ENCODE peak calls at places on chromosomes 6 and 20, in nine cellular contexts. One of them, this sample, is unnamed.
A peak's percentile ranks its signal among the peaks of the same experiment; 100 is the strongest.

GRCh38 chr20:11447371-11448100 is 470.2 kb upstream of the BTBD3 start:
- DNase-seq in tibial artery: no peak
- DNase-seq in pancreas: no peak
- DNase-seq in endodermal cell: peak; percentile 56
- DNase-seq in lung: no peak
- DNase-seq in HAP-1: no peak
- DNase-seq in aorta: no peak
- DNase-seq in Panc1: no peak
- DNase-seq in NT2/D1: no peak
- DNase-seq in this sample: no peak

GRCh38 chr20:7285918-7286556 is 518.6 kb downstream of the BMP2 start:
- DNase-seq in tibial artery: peak; percentile 75
- DNase-seq in pancreas: peak; percentile 51
- DNase-seq in endodermal cell: peak; percentile 89
- DNase-seq in lung: peak; percentile 75
- DNase-seq in HAP-1: peak; percentile 66
- DNase-seq in aorta: peak; percentile 80
- DNase-seq in Panc1: peak; percentile 76
- DNase-seq in NT2/D1: peak; percentile 79
- DNase-seq in this sample: peak; percentile 88

GRCh38 chr6:35786810-35787209 is 6.0 kb downstream of the CLPSL1 start:
- DNase-seq in tibial artery: no peak
- DNase-seq in pancreas: peak; percentile 43
- DNase-seq in endodermal cell: no peak
- DNase-seq in lung: no peak
- DNase-seq in HAP-1: no peak
- DNase-seq in aorta: peak; percentile 80
- DNase-seq in Panc1: no peak
- DNase-seq in NT2/D1: no peak
- DNase-seq in this sample: no peak

GRCh38 chr6:92231220-92231701 is 1188.1 kb downstream of the EPHA7 start:
- DNase-seq in tibial artery: no peak
- DNase-seq in pancreas: no peak
- DNase-seq in endodermal cell: no peak
- DNase-seq in lung: no peak
- DNase-seq in HAP-1: peak; percentile 61
- DNase-seq in aorta: no peak
- DNase-seq in Panc1: no peak
- DNase-seq in NT2/D1: no peak
- DNase-seq in this sample: no peak

GRCh38 chr6:38495922-38496635 is 143.7 kb downstream of the BTBD9 start:
- DNase-seq in tibial artery: no peak
- DNase-seq in pancreas: no peak
- DNase-seq in endodermal cell: no peak
- DNase-seq in lung: no peak
- DNase-seq in HAP-1: no peak
- DNase-seq in aorta: no peak
- DNase-seq in Panc1: no peak
- DNase-seq in NT2/D1: no peak
- DNase-seq in this sample: peak; percentile 51

GRCh38 chr20:46959081-46959692 is 64.5 kb downstream of the EYA2 start:
- DNase-seq in tibial artery: no peak
- DNase-seq in pancreas: no peak
- DNase-seq in endodermal cell: no peak
- DNase-seq in lung: no peak
- DNase-seq in HAP-1: no peak
- DNase-seq in aorta: no peak
- DNase-seq in Panc1: peak; percentile 96
- DNase-seq in NT2/D1: no peak
- DNase-seq in this sample: no peak

GRCh38 chr6:33201935-33202334 is 1.3 kb downstream of the SLC39A7 start:
- DNase-seq in tibial artery: no peak
- DNase-seq in pancreas: no peak
- DNase-seq in endodermal cell: no peak
- DNase-seq in lung: no peak
- DNase-seq in HAP-1: no peak
- DNase-seq in aorta: no peak
- DNase-seq in Panc1: no peak
- DNase-seq in NT2/D1: no peak
- DNase-seq in this sample: no peak

GRCh38 chr6:39347201-39347600 is 24.7 kb upstream of the KCNK16 start:
- DNase-seq in tibial artery: no peak
- DNase-seq in pancreas: no peak
- DNase-seq in endodermal cell: no peak
- DNase-seq in lung: no peak
- DNase-seq in HAP-1: no peak
- DNase-seq in aorta: no peak
- DNase-seq in Panc1: no peak
- DNase-seq in NT2/D1: no peak
- DNase-seq in this sample: peak; percentile 83

GRCh38 chr20:48702388-48703041 is 125.3 kb downstream of the PREX1 start:
- DNase-seq in tibial artery: no peak
- DNase-seq in pancreas: no peak
- DNase-seq in endodermal cell: no peak
- DNase-seq in lung: no peak
- DNase-seq in HAP-1: no peak
- DNase-seq in aorta: peak; percentile 49
- DNase-seq in Panc1: no peak
- DNase-seq in NT2/D1: no peak
- DNase-seq in this sample: no peak

GRCh38 chr6:166474721-166475565 is 92.2 kb upstream of the MPC1 start:
- DNase-seq in tibial artery: no peak
- DNase-seq in pancreas: no peak
- DNase-seq in endodermal cell: no peak
- DNase-seq in lung: no peak
- DNase-seq in HAP-1: no peak
- DNase-seq in aorta: no peak
- DNase-seq in Panc1: no peak
- DNase-seq in NT2/D1: no peak
- DNase-seq in this sample: no peak

GRCh38 chr20:50467618-50468373 is 42.4 kb upstream of the PTPN1 start:
- DNase-seq in tibial artery: no peak
- DNase-seq in pancreas: no peak
- DNase-seq in endodermal cell: peak; percentile 82
- DNase-seq in lung: peak; percentile 65
- DNase-seq in HAP-1: no peak
- DNase-seq in aorta: no peak
- DNase-seq in Panc1: no peak
- DNase-seq in NT2/D1: peak; percentile 42
- DNase-seq in this sample: peak; percentile 19

GRCh38 chr20:15162061-15162740 is 824.8 kb upstream of the FLRT3 start:
- DNase-seq in tibial artery: no peak
- DNase-seq in pancreas: no peak
- DNase-seq in endodermal cell: no peak
- DNase-seq in lung: no peak
- DNase-seq in HAP-1: no peak
- DNase-seq in aorta: no peak
- DNase-seq in Panc1: no peak
- DNase-seq in NT2/D1: no peak
- DNase-seq in this sample: no peak

GRCh38 chr6:36803908-36804307 is 35.3 kb downstream of the CPNE5 start:
- DNase-seq in tibial artery: no peak
- DNase-seq in pancreas: no peak
- DNase-seq in endodermal cell: no peak
- DNase-seq in lung: no peak
- DNase-seq in HAP-1: no peak
- DNase-seq in aorta: no peak
- DNase-seq in Panc1: no peak
- DNase-seq in NT2/D1: no peak
- DNase-seq in this sample: no peak

GRCh38 chr20:62814709-62815065 is 2.2 kb upstream of the COL9A3 start:
- DNase-seq in tibial artery: no peak
- DNase-seq in pancreas: no peak
- DNase-seq in endodermal cell: no peak
- DNase-seq in lung: no peak
- DNase-seq in HAP-1: no peak
- DNase-seq in aorta: no peak
- DNase-seq in Panc1: no peak
- DNase-seq in NT2/D1: no peak
- DNase-seq in this sample: no peak

GRCh38 chr20:62812907-62813200 is 4.0 kb upstream of the COL9A3 start:
- DNase-seq in tibial artery: no peak
- DNase-seq in pancreas: no peak
- DNase-seq in endodermal cell: no peak
- DNase-seq in lung: no peak
- DNase-seq in HAP-1: no peak
- DNase-seq in aorta: no peak
- DNase-seq in Panc1: no peak
- DNase-seq in NT2/D1: no peak
- DNase-seq in this sample: no peak

GRCh38 chr20:62812181-62812906 is 4.5 kb upstream of the COL9A3 start:
- DNase-seq in tibial artery: no peak
- DNase-seq in pancreas: no peak
- DNase-seq in endodermal cell: no peak
- DNase-seq in lung: no peak
- DNase-seq in HAP-1: no peak
- DNase-seq in aorta: no peak
- DNase-seq in Panc1: no peak
- DNase-seq in NT2/D1: no peak
- DNase-seq in this sample: no peak

GRCh38 chr20:62814060-62814708 is 2.7 kb upstream of the COL9A3 start:
- DNase-seq in tibial artery: no peak
- DNase-seq in pancreas: no peak
- DNase-seq in endodermal cell: no peak
- DNase-seq in lung: no peak
- DNase-seq in HAP-1: no peak
- DNase-seq in aorta: no peak
- DNase-seq in Panc1: no peak
- DNase-seq in NT2/D1: no peak
- DNase-seq in this sample: no peak

GRCh38 chr20:62813588-62813987 is 3.3 kb upstream of the COL9A3 start:
- DNase-seq in tibial artery: no peak
- DNase-seq in pancreas: no peak
- DNase-seq in endodermal cell: no peak
- DNase-seq in lung: no peak
- DNase-seq in HAP-1: no peak
- DNase-seq in aorta: no peak
- DNase-seq in Panc1: no peak
- DNase-seq in NT2/D1: no peak
- DNase-seq in this sample: no peak
- H3K4me1 ChIP-seq in tibial artery: peaks cover 41% of the 10 kb centered on the region
- H3K4me1 ChIP-seq in pancreas: no peaks in the 10 kb centered on the region
- H3K4me1 ChIP-seq in endodermal cell: no peaks in the 10 kb centered on the region
- H3K4me1 ChIP-seq in lung: peaks cover 8% of the 10 kb centered on the region
- H3K4me1 ChIP-seq in HAP-1: peaks cover 3% of the 10 kb centered on the region
- H3K4me1 ChIP-seq in aorta: no peaks in the 10 kb centered on the region
- H3K4me1 ChIP-seq in Panc1: peaks cover 44% of the 10 kb centered on the region
- H3K4me1 ChIP-seq in NT2/D1: peaks cover 21% of the 10 kb centered on the region
- H3K4me1 ChIP-seq in this sample: peaks cover 36% of the 10 kb centered on the region

DNA sequence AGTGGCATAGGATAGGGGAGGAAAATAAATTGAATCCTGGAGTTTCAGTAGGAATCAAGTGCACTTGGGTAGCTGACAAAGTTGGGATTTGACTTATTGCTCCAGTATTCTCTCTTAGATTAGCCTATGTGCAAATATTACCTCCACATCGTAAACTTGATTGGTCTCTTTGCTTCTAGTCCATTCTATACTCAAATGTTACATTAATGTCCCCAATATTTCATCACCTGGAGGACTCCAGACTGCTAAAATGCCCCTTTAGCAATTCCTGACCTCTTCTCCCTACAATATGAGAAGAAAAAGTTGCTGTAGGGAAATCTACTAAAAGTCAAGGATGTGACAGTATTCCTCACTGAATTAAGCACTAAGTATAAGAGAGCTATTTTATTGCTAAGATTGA is 16.3 kb downstream of the AFDN start:
- DNase-seq in tibial artery: no peak
- DNase-seq in pancreas: no peak
- DNase-seq in endodermal cell: no peak
- DNase-seq in lung: no peak
- DNase-seq in HAP-1: no peak
- DNase-seq in aorta: no peak
- DNase-seq in Panc1: no peak
- DNase-seq in NT2/D1: no peak
- DNase-seq in this sample: no peak
- H3K4me1 ChIP-seq in tibial artery: peaks cover 6% of the 10 kb centered on the region
- H3K4me1 ChIP-seq in pancreas: peaks cover 22% of the 10 kb centered on the region
- H3K4me1 ChIP-seq in endodermal cell: peaks cover 12% of the 10 kb centered on the region
- H3K4me1 ChIP-seq in lung: peaks cover 5% of the 10 kb centered on the region
- H3K4me1 ChIP-seq in HAP-1: no peaks in the 10 kb centered on the region
- H3K4me1 ChIP-seq in aorta: peaks cover 1% of the 10 kb centered on the region
- H3K4me1 ChIP-seq in Panc1: peaks cover 60% of the 10 kb centered on the region
- H3K4me1 ChIP-seq in NT2/D1: peaks cover 2% of the 10 kb centered on the region
- H3K4me1 ChIP-seq in this sample: peaks cover 62% of the 10 kb centered on the region

GRCh38 chr20:59690976-59691375 is 86.6 kb downstream of the PHACTR3 start:
- DNase-seq in tibial artery: no peak
- DNase-seq in pancreas: no peak
- DNase-seq in endodermal cell: no peak
- DNase-seq in lung: no peak
- DNase-seq in HAP-1: no peak
- DNase-seq in aorta: no peak
- DNase-seq in Panc1: no peak
- DNase-seq in NT2/D1: no peak
- DNase-seq in this sample: no peak
- H3K4me1 ChIP-seq in tibial artery: no peaks in the 10 kb centered on the region
- H3K4me1 ChIP-seq in pancreas: no peaks in the 10 kb centered on the region
- H3K4me1 ChIP-seq in endodermal cell: no peaks in the 10 kb centered on the region
- H3K4me1 ChIP-seq in lung: no peaks in the 10 kb centered on the region
- H3K4me1 ChIP-seq in HAP-1: no peaks in the 10 kb centered on the region
- H3K4me1 ChIP-seq in aorta: no peaks in the 10 kb centered on the region
- H3K4me1 ChIP-seq in Panc1: no peaks in the 10 kb centered on the region
- H3K4me1 ChIP-seq in NT2/D1: no peaks in the 10 kb centered on the region
- H3K4me1 ChIP-seq in this sample: no peaks in the 10 kb centered on the region

GRCh38 chr6:158856261-158856660 is 37.1 kb upstream of the EZR start:
- DNase-seq in tibial artery: no peak
- DNase-seq in pancreas: no peak
- DNase-seq in endodermal cell: no peak
- DNase-seq in lung: no peak
- DNase-seq in HAP-1: no peak
- DNase-seq in aorta: no peak
- DNase-seq in Panc1: no peak
- DNase-seq in NT2/D1: no peak
- DNase-seq in this sample: no peak
- H3K4me1 ChIP-seq in tibial artery: peaks cover 9% of the 10 kb centered on the region
- H3K4me1 ChIP-seq in pancreas: peaks cover 21% of the 10 kb centered on the region
- H3K4me1 ChIP-seq in endodermal cell: peaks cover 16% of the 10 kb centered on the region
- H3K4me1 ChIP-seq in lung: peaks cover 22% of the 10 kb centered on the region
- H3K4me1 ChIP-seq in HAP-1: peaks cover 29% of the 10 kb centered on the region
- H3K4me1 ChIP-seq in aorta: no peaks in the 10 kb centered on the region
- H3K4me1 ChIP-seq in Panc1: peaks cover 44% of the 10 kb centered on the region
- H3K4me1 ChIP-seq in NT2/D1: peaks cover 3% of the 10 kb centered on the region
- H3K4me1 ChIP-seq in this sample: peaks cover 44% of the 10 kb centered on the region

GRCh38 chr20:31675828-31676533 is 38.3 kb downstream of the COX4I2 start:
- DNase-seq in tibial artery: no peak
- DNase-seq in pancreas: no peak
- DNase-seq in endodermal cell: no peak
- DNase-seq in lung: peak; percentile 45
- DNase-seq in HAP-1: no peak
- DNase-seq in aorta: no peak
- DNase-seq in Panc1: no peak
- DNase-seq in NT2/D1: no peak
- DNase-seq in this sample: no peak
- H3K4me1 ChIP-seq in tibial artery: peaks cover 81% of the 10 kb centered on the region
- H3K4me1 ChIP-seq in pancreas: peaks cover 69% of the 10 kb centered on the region
- H3K4me1 ChIP-seq in endodermal cell: peaks cover 23% of the 10 kb centered on the region
- H3K4me1 ChIP-seq in lung: peaks cover 49% of the 10 kb centered on the region
- H3K4me1 ChIP-seq in HAP-1: peaks cover 20% of the 10 kb centered on the region
- H3K4me1 ChIP-seq in aorta: peaks cover 12% of the 10 kb centered on the region
- H3K4me1 ChIP-seq in Panc1: peaks cover 72% of the 10 kb centered on the region
- H3K4me1 ChIP-seq in NT2/D1: peaks cover 8% of the 10 kb centered on the region
- H3K4me1 ChIP-seq in this sample: peaks cover 93% of the 10 kb centered on the region

GRCh38 chr20:4689224-4689623 is 32.5 kb upstream of the PRND start:
- DNase-seq in tibial artery: no peak
- DNase-seq in pancreas: no peak
- DNase-seq in endodermal cell: no peak
- DNase-seq in lung: no peak
- DNase-seq in HAP-1: no peak
- DNase-seq in aorta: no peak
- DNase-seq in Panc1: no peak
- DNase-seq in NT2/D1: no peak
- DNase-seq in this sample: no peak
- H3K4me1 ChIP-seq in tibial artery: peaks cover 4% of the 10 kb centered on the region
- H3K4me1 ChIP-seq in pancreas: peaks cover 17% of the 10 kb centered on the region
- H3K4me1 ChIP-seq in endodermal cell: no peaks in the 10 kb centered on the region
- H3K4me1 ChIP-seq in lung: no peaks in the 10 kb centered on the region
- H3K4me1 ChIP-seq in HAP-1: peaks cover 31% of the 10 kb centered on the region
- H3K4me1 ChIP-seq in aorta: no peaks in the 10 kb centered on the region
- H3K4me1 ChIP-seq in Panc1: peaks cover 30% of the 10 kb centered on the region
- H3K4me1 ChIP-seq in NT2/D1: no peaks in the 10 kb centered on the region
- H3K4me1 ChIP-seq in this sample: peaks cover 5% of the 10 kb centered on the region